ENCODE peak calls at places on chromosome 16, in seven cellular contexts. One of them, this sample, is unnamed.

GRCh38 chr16:12944300-12944699 is 42.9 kb downstream of the SHISA9 start:
- DNase-seq in naive thymus-derived CD4-positive, alpha-beta T cell: no peak
- DNase-seq in CD8-positive, alpha-beta memory T cell: no peak
- DNase-seq in left ventricle myocardium inferior: no peak
- DNase-seq in heart left ventricle: no peak
- DNase-seq in cardiac muscle cell: no peak
- DNase-seq in HCT116: no peak
- DNase-seq in this sample: no peak

GRCh38 chr16:25135239-25135878 is 23.8 kb downstream of the LCMT1 start:
- DNase-seq in cardiac muscle cell: no peak
- DNase-seq in naive thymus-derived CD4-positive, alpha-beta T cell: no peak
- DNase-seq in HCT116: no peak
- DNase-seq in left ventricle myocardium inferior: no peak
- DNase-seq in CD8-positive, alpha-beta memory T cell: no peak
- DNase-seq in heart left ventricle: no peak
- DNase-seq in this sample: no peak

GRCh38 chr16:67547423-67548264 is 14.7 kb upstream of the CTCF start:
- DNase-seq in naive thymus-derived CD4-positive, alpha-beta T cell: peak
- DNase-seq in left ventricle myocardium inferior: peak
- DNase-seq in heart left ventricle: peak
- DNase-seq in CD8-positive, alpha-beta memory T cell: peak
- DNase-seq in HCT116: no peak
- DNase-seq in cardiac muscle cell: no peak
- DNase-seq in this sample: peak

GRCh38 chr16:73152731-73153130 is 104.8 kb upstream of the ZFHX3 start:
- DNase-seq in left ventricle myocardium inferior: no peak
- DNase-seq in HCT116: no peak
- DNase-seq in naive thymus-derived CD4-positive, alpha-beta T cell: no peak
- DNase-seq in heart left ventricle: no peak
- DNase-seq in cardiac muscle cell: peak
- DNase-seq in CD8-positive, alpha-beta memory T cell: no peak
- DNase-seq in this sample: no peak

GRCh38 chr16:87806608-87807546 is 41.1 kb upstream of the KLHDC4 start:
- DNase-seq in heart left ventricle: peak
- DNase-seq in naive thymus-derived CD4-positive, alpha-beta T cell: peak
- DNase-seq in CD8-positive, alpha-beta memory T cell: peak
- DNase-seq in HCT116: peak
- DNase-seq in cardiac muscle cell: no peak
- DNase-seq in left ventricle myocardium inferior: peak
- DNase-seq in this sample: peak

GRCh38 chr16:86575754-86576557 is 2.4 kb upstream of the FOXL1 start:
- DNase-seq in HCT116: peak
- DNase-seq in cardiac muscle cell: peak
- DNase-seq in heart left ventricle: peak
- DNase-seq in left ventricle myocardium inferior: peak
- DNase-seq in naive thymus-derived CD4-positive, alpha-beta T cell: no peak
- DNase-seq in CD8-positive, alpha-beta memory T cell: no peak
- DNase-seq in this sample: no peak

GRCh38 chr16:31092330-31092729 is 2.3 kb downstream of the VKORC1 start:
- DNase-seq in HCT116: no peak
- DNase-seq in left ventricle myocardium inferior: no peak
- DNase-seq in naive thymus-derived CD4-positive, alpha-beta T cell: no peak
- DNase-seq in cardiac muscle cell: no peak
- DNase-seq in CD8-positive, alpha-beta memory T cell: no peak
- DNase-seq in heart left ventricle: no peak
- DNase-seq in this sample: no peak

GRCh38 chr16:75260856-75261589 is 9.6 kb upstream of the BCAR1 start:
- DNase-seq in heart left ventricle: no peak
- DNase-seq in HCT116: no peak
- DNase-seq in CD8-positive, alpha-beta memory T cell: no peak
- DNase-seq in left ventricle myocardium inferior: no peak
- DNase-seq in cardiac muscle cell: no peak
- DNase-seq in naive thymus-derived CD4-positive, alpha-beta T cell: no peak
- DNase-seq in this sample: no peak

GRCh38 chr16:6629110-6629509 is 703.5 kb upstream of the RBFOX1 start:
- DNase-seq in left ventricle myocardium inferior: no peak
- DNase-seq in HCT116: no peak
- DNase-seq in heart left ventricle: no peak
- DNase-seq in CD8-positive, alpha-beta memory T cell: no peak
- DNase-seq in naive thymus-derived CD4-positive, alpha-beta T cell: no peak
- DNase-seq in cardiac muscle cell: no peak
- DNase-seq in this sample: no peak

GRCh38 chr16:1488054-1488601 is 616 bp downstream of the PTX4 start:
- DNase-seq in left ventricle myocardium inferior: no peak
- DNase-seq in HCT116: no peak
- DNase-seq in naive thymus-derived CD4-positive, alpha-beta T cell: no peak
- DNase-seq in CD8-positive, alpha-beta memory T cell: no peak
- DNase-seq in heart left ventricle: no peak
- DNase-seq in cardiac muscle cell: no peak
- DNase-seq in this sample: no peak

GRCh38 chr16:91484-91883 is 13.5 kb downstream of the MPG start:
- DNase-seq in CD8-positive, alpha-beta memory T cell: no peak
- DNase-seq in left ventricle myocardium inferior: peak
- DNase-seq in cardiac muscle cell: peak
- DNase-seq in naive thymus-derived CD4-positive, alpha-beta T cell: no peak
- DNase-seq in HCT116: no peak
- DNase-seq in heart left ventricle: peak
- DNase-seq in this sample: no peak

GRCh38 chr16:80369559-80369958 is 171.2 kb upstream of the DYNLRB2 start:
- DNase-seq in left ventricle myocardium inferior: no peak
- DNase-seq in heart left ventricle: peak
- DNase-seq in naive thymus-derived CD4-positive, alpha-beta T cell: no peak
- DNase-seq in HCT116: no peak
- DNase-seq in cardiac muscle cell: peak
- DNase-seq in CD8-positive, alpha-beta memory T cell: no peak
- DNase-seq in this sample: no peak

GRCh38 chr16:4859190-4859899 is 12.1 kb downstream of the UBN1 start:
- DNase-seq in heart left ventricle: no peak
- DNase-seq in HCT116: no peak
- DNase-seq in cardiac muscle cell: no peak
- DNase-seq in naive thymus-derived CD4-positive, alpha-beta T cell: no peak
- DNase-seq in left ventricle myocardium inferior: no peak
- DNase-seq in CD8-positive, alpha-beta memory T cell: no peak
- DNase-seq in this sample: no peak

GRCh38 chr16:85157372-85157771 is 45.1 kb upstream of the CIBAR2 start:
- DNase-seq in HCT116: no peak
- DNase-seq in naive thymus-derived CD4-positive, alpha-beta T cell: no peak
- DNase-seq in cardiac muscle cell: no peak
- DNase-seq in CD8-positive, alpha-beta memory T cell: no peak
- DNase-seq in left ventricle myocardium inferior: no peak
- DNase-seq in heart left ventricle: no peak
- DNase-seq in this sample: no peak

GRCh38 chr16:28202147-28202746 is 9.5 kb downstream of the XPO6 start:
- DNase-seq in left ventricle myocardium inferior: no peak
- DNase-seq in heart left ventricle: no peak
- DNase-seq in cardiac muscle cell: no peak
- DNase-seq in CD8-positive, alpha-beta memory T cell: no peak
- DNase-seq in naive thymus-derived CD4-positive, alpha-beta T cell: no peak
- DNase-seq in HCT116: no peak
- DNase-seq in this sample: no peak

GRCh38 chr16:2584742-2585650 is 47.2 kb downstream of the PDPK1 start:
- DNase-seq in heart left ventricle: peak
- DNase-seq in CD8-positive, alpha-beta memory T cell: no peak
- DNase-seq in left ventricle myocardium inferior: peak
- DNase-seq in HCT116: no peak
- DNase-seq in cardiac muscle cell: no peak
- DNase-seq in naive thymus-derived CD4-positive, alpha-beta T cell: no peak
- DNase-seq in this sample: no peak

GRCh38 chr16:83772806-83773205 is 35.0 kb upstream of the HSBP1 start:
- DNase-seq in cardiac muscle cell: no peak
- DNase-seq in heart left ventricle: no peak
- DNase-seq in left ventricle myocardium inferior: no peak
- DNase-seq in naive thymus-derived CD4-positive, alpha-beta T cell: no peak
- DNase-seq in CD8-positive, alpha-beta memory T cell: no peak
- DNase-seq in HCT116: no peak
- DNase-seq in this sample: no peak

GRCh38 chr16:22417019-22417418 is 42.6 kb upstream of the CDR2 start:
- DNase-seq in CD8-positive, alpha-beta memory T cell: no peak
- DNase-seq in HCT116: no peak
- DNase-seq in naive thymus-derived CD4-positive, alpha-beta T cell: no peak
- DNase-seq in left ventricle myocardium inferior: no peak
- DNase-seq in cardiac muscle cell: no peak
- DNase-seq in heart left ventricle: no peak
- DNase-seq in this sample: no peak

GRCh38 chr16:84810518-84811273 is 9.1 kb upstream of the CRISPLD2 start:
- DNase-seq in left ventricle myocardium inferior: no peak
- DNase-seq in HCT116: no peak
- DNase-seq in naive thymus-derived CD4-positive, alpha-beta T cell: no peak
- DNase-seq in heart left ventricle: peak
- DNase-seq in cardiac muscle cell: no peak
- DNase-seq in CD8-positive, alpha-beta memory T cell: peak
- DNase-seq in this sample: peak

GRCh38 chr16:25013049-25013448 is 2.1 kb downstream of the ARHGAP17 start:
- DNase-seq in cardiac muscle cell: no peak
- DNase-seq in heart left ventricle: no peak
- DNase-seq in CD8-positive, alpha-beta memory T cell: no peak
- DNase-seq in HCT116: no peak
- DNase-seq in left ventricle myocardium inferior: no peak
- DNase-seq in naive thymus-derived CD4-positive, alpha-beta T cell: no peak
- DNase-seq in this sample: no peak

GRCh38 chr16:23516366-23517137 is 6.3 kb upstream of the GGA2 start:
- DNase-seq in naive thymus-derived CD4-positive, alpha-beta T cell: no peak
- DNase-seq in HCT116: no peak
- DNase-seq in cardiac muscle cell: no peak
- DNase-seq in heart left ventricle: no peak
- DNase-seq in CD8-positive, alpha-beta memory T cell: no peak
- DNase-seq in left ventricle myocardium inferior: no peak
- DNase-seq in this sample: no peak
- H3K27ac ChIP-seq in naive thymus-derived CD4-positive, alpha-beta T cell: no peak
- H3K27ac ChIP-seq in HCT116: no peak
- H3K27ac ChIP-seq in cardiac muscle cell: no peak
- H3K27ac ChIP-seq in heart left ventricle: no peak
- H3K27ac ChIP-seq in CD8-positive, alpha-beta memory T cell: no peak
- H3K27ac ChIP-seq in left ventricle myocardium inferior: no peak
- H3K27ac ChIP-seq in this sample: no peak

GRCh38 chr16:11619327-11619851 is 32.7 kb upstream of the LITAF start:
- DNase-seq in heart left ventricle: peak
- DNase-seq in left ventricle myocardium inferior: no peak
- DNase-seq in HCT116: no peak
- DNase-seq in CD8-positive, alpha-beta memory T cell: peak
- DNase-seq in naive thymus-derived CD4-positive, alpha-beta T cell: no peak
- DNase-seq in cardiac muscle cell: no peak
- DNase-seq in this sample: peak

GRCh38 chr16:11620243-11621003 is 33.7 kb upstream of the LITAF start:
- DNase-seq in CD8-positive, alpha-beta memory T cell: no peak
- DNase-seq in heart left ventricle: no peak
- DNase-seq in cardiac muscle cell: no peak
- DNase-seq in HCT116: no peak
- DNase-seq in left ventricle myocardium inferior: no peak
- DNase-seq in naive thymus-derived CD4-positive, alpha-beta T cell: no peak
- DNase-seq in this sample: no peak

GRCh38 chr16:11615756-11616447 is 29.2 kb upstream of the LITAF start:
- DNase-seq in left ventricle myocardium inferior: no peak
- DNase-seq in cardiac muscle cell: no peak
- DNase-seq in CD8-positive, alpha-beta memory T cell: no peak
- DNase-seq in HCT116: no peak
- DNase-seq in heart left ventricle: no peak
- DNase-seq in naive thymus-derived CD4-positive, alpha-beta T cell: no peak
- DNase-seq in this sample: no peak

GRCh38 chr16:11621539-11621919 is 34.8 kb upstream of the LITAF start:
- DNase-seq in heart left ventricle: no peak
- DNase-seq in CD8-positive, alpha-beta memory T cell: no peak
- DNase-seq in HCT116: no peak
- DNase-seq in cardiac muscle cell: no peak
- DNase-seq in left ventricle myocardium inferior: no peak
- DNase-seq in naive thymus-derived CD4-positive, alpha-beta T cell: no peak
- DNase-seq in this sample: no peak

DNA sequence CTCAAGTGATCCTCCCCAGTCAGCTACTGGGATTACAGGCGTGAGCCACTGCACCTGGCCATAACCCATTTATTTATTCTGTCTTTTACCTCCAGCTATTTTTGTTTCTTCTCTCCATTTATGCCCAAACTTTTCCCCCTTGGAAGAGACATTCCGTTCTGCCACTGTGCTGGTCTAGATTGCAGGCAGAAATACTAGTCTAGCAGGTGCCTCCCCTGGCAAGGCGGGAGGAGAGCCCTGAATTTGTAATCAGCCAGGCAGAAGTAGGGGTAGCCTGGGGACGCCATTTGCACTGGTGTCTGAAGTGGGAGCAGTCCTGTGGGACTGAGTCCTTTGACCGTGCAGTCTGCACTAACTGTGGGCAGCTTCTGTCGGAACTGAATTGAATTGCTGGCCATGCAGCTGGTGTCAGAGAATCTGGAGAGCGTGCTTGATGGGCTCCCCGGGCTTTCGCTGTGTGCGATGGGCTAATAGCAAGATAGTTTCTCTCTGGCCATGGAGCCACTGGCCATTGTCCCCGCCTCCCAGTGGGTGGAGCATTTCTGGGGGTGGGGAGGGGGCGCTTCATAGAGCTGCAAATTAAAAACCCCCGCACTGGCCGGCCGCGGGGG is 31.5 kb upstream of the LITAF start:
- DNase-seq in HCT116: no peak
- DNase-seq in heart left ventricle: peak
- DNase-seq in left ventricle myocardium inferior: no peak
- DNase-seq in naive thymus-derived CD4-positive, alpha-beta T cell: no peak
- DNase-seq in cardiac muscle cell: no peak
- DNase-seq in CD8-positive, alpha-beta memory T cell: no peak
- DNase-seq in this sample: no peak
- H3K4me3 ChIP-seq in HCT116: no peak
- H3K4me3 ChIP-seq in heart left ventricle: no peak
- H3K4me3 ChIP-seq in left ventricle myocardium inferior: no peak
- H3K4me3 ChIP-seq in naive thymus-derived CD4-positive, alpha-beta T cell: no peak
- H3K4me3 ChIP-seq in cardiac muscle cell: no peak
- H3K4me3 ChIP-seq in CD8-positive, alpha-beta memory T cell: no peak
- H3K4me3 ChIP-seq in this sample: no peak

GRCh38 chr16:90047714-90048346 is 28.6 kb upstream of the DBNDD1 start:
- DNase-seq in naive thymus-derived CD4-positive, alpha-beta T cell: peak
- DNase-seq in HCT116: no peak
- DNase-seq in cardiac muscle cell: no peak
- DNase-seq in heart left ventricle: no peak
- DNase-seq in left ventricle myocardium inferior: no peak
- DNase-seq in CD8-positive, alpha-beta memory T cell: peak
- DNase-seq in this sample: no peak
- H3K27ac ChIP-seq in naive thymus-derived CD4-positive, alpha-beta T cell: no peak
- H3K27ac ChIP-seq in HCT116: no peak
- H3K27ac ChIP-seq in cardiac muscle cell: no peak
- H3K27ac ChIP-seq in heart left ventricle: no peak
- H3K27ac ChIP-seq in left ventricle myocardium inferior: no peak
- H3K27ac ChIP-seq in CD8-positive, alpha-beta memory T cell: no peak
- H3K27ac ChIP-seq in this sample: no peak

DNA sequence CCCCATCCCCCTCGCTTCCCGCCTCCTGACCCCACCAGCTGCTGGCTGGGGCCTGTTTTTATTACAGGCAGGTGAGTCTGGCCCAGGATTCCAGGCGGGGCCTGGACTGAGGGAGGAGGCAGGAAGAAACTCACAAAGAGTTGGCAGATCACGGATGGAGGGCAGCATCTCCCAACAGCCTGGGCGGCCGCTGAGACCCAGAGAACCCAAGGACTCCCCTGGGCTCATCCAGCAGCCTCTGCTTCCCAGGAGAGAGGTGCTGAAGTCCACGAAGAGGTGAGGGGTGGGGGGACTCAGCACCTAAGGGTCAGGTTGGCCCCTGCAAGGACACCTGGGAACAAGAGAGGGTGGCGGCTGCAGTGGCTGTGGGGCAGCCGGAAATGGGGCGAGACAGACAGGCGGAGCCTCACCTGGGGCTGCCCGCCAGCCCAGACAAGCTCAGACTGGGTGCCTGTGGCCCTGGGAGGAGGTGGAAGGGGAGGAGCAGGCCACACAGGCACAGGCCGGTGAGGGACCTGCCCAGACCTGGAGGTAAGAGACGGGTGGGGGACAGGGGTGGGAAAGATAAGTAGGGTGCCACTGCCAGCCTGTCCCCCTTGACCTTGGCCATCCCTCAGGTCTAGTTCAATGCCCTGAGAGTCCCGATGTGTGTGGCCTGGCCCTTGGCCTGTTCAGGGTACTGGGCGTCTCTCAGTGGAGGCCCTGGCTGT is 8.7 kb upstream of the ADGRG1 start:
- DNase-seq in HCT116: no peak
- DNase-seq in CD8-positive, alpha-beta memory T cell: no peak
- DNase-seq in naive thymus-derived CD4-positive, alpha-beta T cell: no peak
- DNase-seq in cardiac muscle cell: no peak
- DNase-seq in left ventricle myocardium inferior: no peak
- DNase-seq in heart left ventricle: no peak
- DNase-seq in this sample: no peak
- H3K4me3 ChIP-seq in HCT116: peak
- H3K4me3 ChIP-seq in CD8-positive, alpha-beta memory T cell: no peak
- H3K4me3 ChIP-seq in naive thymus-derived CD4-positive, alpha-beta T cell: no peak
- H3K4me3 ChIP-seq in cardiac muscle cell: no peak
- H3K4me3 ChIP-seq in left ventricle myocardium inferior: no peak
- H3K4me3 ChIP-seq in heart left ventricle: no peak
- H3K4me3 ChIP-seq in this sample: no peak